ENCODE peak calls at places on chromosomes 6 and 20, in seven cellular contexts. N, A, T, W, L, X and V are unnamed samples.

GRCh38 chr6:21213492-21213891 is 380.1 kb upstream of the SOX4 start:
- DNase-seq in N (no peak), A (no peak), T (no peak), W (no peak), L (no peak), X (peak), V (no peak)

GRCh38 chr20:18066421-18067333 is 9.0 kb upstream of the OVOL2 start:
- DNase-seq in N (no peak), A (no peak), T (no peak), W (no peak), L (peak), X (no peak), V (no peak)

GRCh38 chr6:31968326-31968725 is 3.6 kb downstream of the DXO start:
- DNase-seq in N (no peak), A (no peak), T (no peak), W (peak), L (no peak), X (no peak), V (no peak)

GRCh38 chr6:168221000-168221399 is 98.6 kb downstream of the DACT2 start:
- DNase-seq in N (no peak), A (no peak), T (no peak), W (no peak), L (no peak), X (no peak), V (no peak)

GRCh38 chr6:139323511-139324445 is 32.0 kb upstream of the TXLNB start:
- DNase-seq in N (no peak), A (peak), T (peak), W (peak), L (peak), X (no peak), V (peak)

GRCh38 chr6:45423901-45424627 is 46.3 kb upstream of the SUPT3H start:
- DNase-seq in N (no peak), A (no peak), T (peak), W (peak), L (peak), X (no peak), V (no peak)

GRCh38 chr20:33415948-33416347 is 14.6 kb upstream of the CDK5RAP1 start:
- DNase-seq in N (no peak), A (peak), T (peak), W (peak), L (peak), X (no peak), V (peak)

GRCh38 chr6:13015379-13015681 is 298.8 kb downstream of the PHACTR1 start:
- DNase-seq in N (no peak), A (no peak), T (no peak), W (no peak), L (no peak), X (no peak), V (no peak)

GRCh38 chr6:139378882-139379341 is 4.5 kb upstream of the CITED2 start:
- DNase-seq in N (no peak), A (no peak), T (no peak), W (no peak), L (peak), X (no peak), V (peak)

GRCh38 chr20:63273635-63274380 is 1.2 kb downstream of the ARFGAP1 start:
- DNase-seq in N (no peak), A (peak), T (no peak), W (peak), L (no peak), X (no peak), V (peak)

GRCh38 chr6:56683882-56684281 is 41.2 kb upstream of the DST start:
- DNase-seq in N (no peak), A (peak), T (no peak), W (peak), L (no peak), X (no peak), V (peak)

GRCh38 chr20:37385659-37386504 is 39.9 kb downstream of the SRC start:
- DNase-seq in N (no peak), A (no peak), T (no peak), W (peak), L (no peak), X (no peak), V (no peak)

GRCh38 chr20:6680441-6680840 is 87.0 kb upstream of the BMP2 start:
- DNase-seq in N (no peak), A (no peak), T (no peak), W (no peak), L (no peak), X (no peak), V (no peak)

GRCh38 chr20:6674831-6675230 is 92.7 kb upstream of the BMP2 start:
- DNase-seq in N (no peak), A (no peak), T (no peak), W (no peak), L (no peak), X (no peak), V (no peak)

GRCh38 chr20:6680854-6681253 is 86.6 kb upstream of the BMP2 start:
- DNase-seq in N (no peak), A (no peak), T (no peak), W (no peak), L (no peak), X (no peak), V (no peak)

GRCh38 chr20:6679086-6679485 is 88.4 kb upstream of the BMP2 start:
- DNase-seq in N (no peak), A (no peak), T (no peak), W (no peak), L (peak), X (no peak), V (no peak)

GRCh38 chr20:6678101-6678500 is 89.4 kb upstream of the BMP2 start:
- DNase-seq in N (no peak), A (no peak), T (no peak), W (no peak), L (no peak), X (no peak), V (no peak)
- H3K4me2 ChIP-seq in N (no peak), A (no peak), T (no peak), W (no peak), L (no peak), X (no peak), V (no peak)

DNA sequence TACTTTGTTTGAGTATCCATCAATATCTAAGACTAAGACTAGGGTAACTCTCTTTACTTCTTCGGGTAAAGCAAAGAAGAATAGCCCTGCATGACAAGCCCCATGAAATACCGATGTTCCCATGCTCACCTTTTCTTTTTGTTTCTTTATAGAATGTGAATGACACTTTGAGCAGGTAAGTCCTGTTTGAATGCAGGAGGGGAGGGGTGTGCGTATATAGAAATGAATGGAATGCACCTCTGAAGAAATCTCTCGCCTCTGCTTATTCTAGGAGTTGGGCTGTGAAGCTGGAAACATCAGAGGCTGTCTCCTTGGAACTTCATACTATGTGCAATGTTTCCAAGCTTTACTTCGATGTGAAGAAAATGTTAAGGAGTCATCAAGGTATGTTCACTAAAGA is 10.3 kb downstream of the TRIM38 start:
- DNase-seq in N (no peak), A (no peak), T (no peak), W (no peak), L (no peak), X (no peak), V (no peak)
- H3K4me2 ChIP-seq in N (no peak), A (no peak), T (no peak), W (no peak), L (no peak), X (no peak), V (no peak)

GRCh38 chr20:38764563-38765355 is 16.5 kb downstream of the ACTR5 start:
- DNase-seq in N (peak), A (peak), T (no peak), W (peak), L (peak), X (no peak), V (peak)
- H3K4me2 ChIP-seq in N (peak), A (peak), T (no peak), W (peak), L (no peak), X (no peak), V (peak)

GRCh38 chr6:112663705-112664104 is 316.6 kb downstream of the RFPL4B start:
- DNase-seq in N (no peak), A (peak), T (no peak), W (no peak), L (no peak), X (no peak), V (peak)

GRCh38 chr6:112659912-112660311 is 312.8 kb downstream of the RFPL4B start:
- DNase-seq in N (no peak), A (no peak), T (no peak), W (no peak), L (no peak), X (no peak), V (no peak)

GRCh38 chr6:112665114-112665513 is 318.0 kb downstream of the RFPL4B start:
- DNase-seq in N (no peak), A (peak), T (no peak), W (no peak), L (no peak), X (no peak), V (peak)

GRCh38 chr6:112665815-112666214 is 318.7 kb downstream of the RFPL4B start:
- DNase-seq in N (no peak), A (peak), T (no peak), W (no peak), L (no peak), X (no peak), V (peak)

GRCh38 chr6:112660626-112661025 is 313.5 kb downstream of the RFPL4B start:
- DNase-seq in N (no peak), A (no peak), T (no peak), W (no peak), L (peak), X (no peak), V (no peak)
- H3K4me2 ChIP-seq in N (no peak), A (no peak), T (no peak), W (no peak), L (no peak), X (no peak), V (no peak)